ENCODE peak calls at places on chromosome 3, in nine cellular contexts. E is cardiac fibroblast, K is gastrocnemius medialis, R is IMR-90, Y is heart right ventricle, N is sigmoid colon, O is AG04449, I is AG04450, A is stomach. H is an unnamed sample.

GRCh38 chr3:46463120-46463867 is 1.4 kb downstream of the LTF start:
- DNase-seq in R (no peak), N (no peak), K (no peak), Y (peak), O (no peak), E (no peak), I (no peak), A (no peak), H (no peak)

GRCh38 chr3:11749486-11749885 is 97.2 kb downstream of the TAMM41 start:
- DNase-seq in I (no peak), Y (no peak), N (no peak), R (no peak), O (no peak), K (no peak), E (no peak), A (no peak), H (no peak)

GRCh38 chr3:118754614-118755013 is 280.0 kb downstream of the IGSF11 start:
- DNase-seq in O (no peak), I (no peak), Y (no peak), R (no peak), A (no peak), N (no peak), K (no peak), E (no peak), H (no peak)

GRCh38 chr3:54631507-54632280 is 296.2 kb downstream of the LRTM1 start:
- DNase-seq in K (no peak), R (no peak), I (no peak), E (no peak), A (no peak), Y (no peak), O (no peak), N (no peak), H (no peak)

GRCh38 chr3:21668012-21668411 is 83.0 kb downstream of the ZNF385D start:
- DNase-seq in I (no peak), Y (no peak), N (no peak), A (no peak), E (no peak), R (no peak), O (no peak), K (no peak), H (no peak)

GRCh38 chr3:197501496-197501878 is 54.3 kb downstream of the BDH1 start:
- DNase-seq in O (no peak), N (no peak), I (no peak), R (peak), Y (no peak), E (peak), A (no peak), K (no peak), H (no peak)

GRCh38 chr3:108661699-108662098 is 72.2 kb downstream of the DZIP3 start:
- DNase-seq in A (no peak), K (no peak), I (no peak), R (no peak), O (no peak), N (no peak), Y (no peak), E (peak), H (no peak)

GRCh38 chr3:63960048-63960711 is 48.0 kb upstream of the SCAANT1 start:
- DNase-seq in N (no peak), I (no peak), A (peak), Y (no peak), R (peak), O (no peak), E (peak), K (peak), H (no peak)

GRCh38 chr3:89113344-89113743 is 5.9 kb downstream of the EPHA3 start:
- DNase-seq in N (no peak), O (no peak), E (no peak), A (no peak), I (no peak), Y (no peak), K (no peak), R (no peak), H (no peak)

GRCh38 chr3:963755-964154 is 129.1 kb upstream of the CNTN6 start:
- DNase-seq in O (no peak), I (no peak), K (no peak), N (no peak), R (no peak), A (no peak), Y (no peak), E (no peak), H (no peak)

GRCh38 chr3:143329567-143330164 is 210.1 kb downstream of the CHST2 start:
- DNase-seq in E (peak), K (no peak), R (no peak), O (no peak), Y (peak), I (no peak), N (no peak), A (no peak), H (no peak)

GRCh38 chr3:85161544-85161943 is 202.8 kb downstream of the CADM2 start:
- DNase-seq in I (no peak), K (no peak), R (no peak), O (no peak), A (no peak), Y (no peak), N (no peak), E (no peak), H (no peak)

GRCh38 chr3:121918779-121919483 is 24.7 kb downstream of the SLC15A2 start:
- DNase-seq in N (no peak), O (no peak), A (no peak), E (peak), Y (no peak), K (no peak), I (peak), R (peak), H (no peak)

GRCh38 chr3:46389306-46389705 is 17.6 kb downstream of the CCR5AS start:
- DNase-seq in Y (no peak), A (no peak), K (no peak), N (no peak), R (no peak), I (no peak), E (no peak), O (no peak), H (no peak)

GRCh38 chr3:12947504-12948369 is 106.4 kb upstream of the RPL32 start:
- DNase-seq in O (no peak), N (peak), Y (no peak), I (peak), A (peak), K (peak), E (peak), R (peak), H (no peak)

GRCh38 chr3:195802261-195802701 is 9.4 kb downstream of the MUC4 start:
- DNase-seq in E (no peak), I (no peak), R (no peak), Y (no peak), K (no peak), A (no peak), O (no peak), N (peak), H (no peak)

GRCh38 chr3:122926811-122927210 is 100.8 kb downstream of the SEMA5B start:
- DNase-seq in A (no peak), R (no peak), E (no peak), O (no peak), K (no peak), N (no peak), I (no peak), Y (no peak), H (no peak)

GRCh38 chr3:122927726-122928125 is 99.8 kb downstream of the SEMA5B start:
- DNase-seq in K (no peak), E (no peak), A (no peak), N (peak), Y (no peak), I (no peak), R (no peak), O (no peak), H (no peak)

GRCh38 chr3:122929576-122930365 is 97.8 kb downstream of the SEMA5B start:
- DNase-seq in O (no peak), I (no peak), N (peak), A (no peak), Y (no peak), K (no peak), R (no peak), E (no peak), H (no peak)

GRCh38 chr3:122929188-122929465 is 98.4 kb downstream of the SEMA5B start:
- DNase-seq in Y (no peak), K (no peak), I (no peak), O (no peak), A (no peak), N (peak), E (no peak), R (no peak), H (no peak)

DNA sequence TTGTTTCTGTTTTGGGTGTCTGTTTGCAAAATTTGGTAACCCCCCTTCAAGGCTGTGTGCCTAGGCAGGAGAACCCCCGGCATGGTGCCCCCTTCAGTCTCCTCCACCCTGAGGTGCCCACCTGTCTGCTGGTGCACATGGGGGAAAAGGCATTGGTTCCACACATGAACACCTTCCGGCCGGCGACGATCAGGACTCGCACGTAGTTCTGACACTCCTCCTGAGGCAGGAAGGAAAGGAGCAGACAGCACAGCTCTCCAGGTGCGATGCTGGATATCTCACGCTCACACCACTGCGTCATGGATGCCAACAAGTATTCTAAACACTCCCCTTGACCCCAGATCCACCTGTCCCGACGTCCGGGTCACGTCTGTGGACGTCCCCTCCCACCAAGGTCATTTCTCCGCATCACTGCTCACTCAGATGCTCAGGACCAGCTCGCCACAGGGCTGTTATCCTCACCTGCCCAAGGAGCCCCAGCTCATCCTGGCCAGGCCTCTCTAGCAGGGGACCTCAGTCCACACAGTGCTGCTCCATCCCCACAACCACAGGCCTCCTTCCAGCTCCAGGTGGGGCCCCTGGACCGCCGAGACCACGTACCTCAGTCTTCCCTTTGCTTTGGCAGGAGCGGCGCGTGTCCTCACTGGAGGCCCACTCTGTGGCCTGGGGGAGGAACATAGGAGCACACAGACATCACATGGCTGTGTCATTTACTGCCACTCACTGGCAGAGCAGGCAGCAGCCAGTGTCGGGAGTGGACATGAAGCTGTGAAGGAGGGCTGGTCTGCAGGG is 99.0 kb downstream of the SEMA5B start:
- DNase-seq in E (no peak), I (no peak), N (peak), O (no peak), Y (no peak), K (no peak), A (no peak), R (no peak), H (no peak)
- TF ChIP-seq CTCF in E (no peak), I (no peak), N (no peak), O (no peak), Y (no peak), K (no peak), A (no peak), R (no peak), H (no peak)

GRCh38 chr3:149376728-149377407 is 581 bp downstream of the TM4SF1 start:
- DNase-seq in K (no peak), O (no peak), R (peak), Y (peak), N (no peak), A (no peak), I (no peak), E (peak), H (no peak)
- H3K4me3 ChIP-seq in K (peak), O (peak), R (peak), Y (peak), N (peak), A (peak), I (peak), E (peak), H (peak)

DNA sequence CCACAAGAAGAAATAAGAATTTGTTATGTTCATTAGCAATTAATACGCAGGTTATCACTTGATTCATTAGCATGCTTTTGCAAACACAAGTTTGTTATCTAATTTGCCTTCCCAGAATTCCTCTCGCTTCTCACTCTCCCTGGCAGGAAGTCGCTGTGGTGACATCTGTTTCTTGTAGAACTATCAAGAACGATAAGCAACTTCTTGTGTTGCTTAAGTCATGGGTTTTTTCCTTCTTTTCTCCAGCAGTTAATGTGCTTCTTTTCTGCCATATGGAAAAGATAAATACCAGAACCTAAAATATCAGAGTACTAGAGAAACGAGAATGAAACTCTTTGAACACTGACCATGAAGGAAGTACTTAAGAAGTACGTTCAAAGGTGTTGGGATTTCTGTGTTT is 99.8 kb upstream of the CHMP2B start:
- DNase-seq in O (no peak), Y (no peak), K (no peak), N (no peak), A (no peak), I (no peak), E (peak), R (no peak), H (no peak)
- TF ChIP-seq CTCF in O (no peak), Y (no peak), K (no peak), N (no peak), A (no peak), I (no peak), E (no peak), R (no peak), H (no peak)

GRCh38 chr3:103906304-103906703 is 1460.4 kb upstream of the ALCAM start:
- DNase-seq in N (no peak), O (no peak), Y (no peak), R (no peak), E (no peak), K (no peak), A (no peak), I (no peak), H (no peak)

GRCh38 chr3:103909395-103909794 is 1457.3 kb upstream of the ALCAM start:
- DNase-seq in O (no peak), A (no peak), Y (no peak), K (no peak), E (no peak), R (no peak), I (no peak), N (no peak), H (no peak)

GRCh38 chr3:103907567-103907966 is 1459.1 kb upstream of the ALCAM start:
- DNase-seq in A (no peak), Y (no peak), K (no peak), O (no peak), N (no peak), R (no peak), E (no peak), I (no peak), H (no peak)

GRCh38 chr3:103904991-103905390 is 1461.7 kb upstream of the ALCAM start:
- DNase-seq in I (no peak), Y (no peak), O (no peak), E (no peak), K (no peak), A (no peak), R (no peak), N (no peak), H (no peak)

GRCh38 chr3:103906808-103907207 is 1459.9 kb upstream of the ALCAM start:
- DNase-seq in R (no peak), K (no peak), N (no peak), I (no peak), Y (no peak), E (no peak), A (no peak), O (no peak), H (no peak)
- H3K4me3 ChIP-seq in R (no peak), K (no peak), N (no peak), I (no peak), Y (no peak), E (no peak), A (no peak), O (no peak), H (no peak)

GRCh38 chr3:154759966-154760365 is 320.2 kb upstream of the MME start:
- DNase-seq in O (no peak), R (no peak), K (no peak), I (no peak), N (no peak), E (no peak), A (no peak), Y (no peak), H (no peak)

GRCh38 chr3:154753101-154753500 is 323.1 kb upstream of the GPR149 start:
- DNase-seq in N (no peak), K (no peak), I (no peak), E (no peak), A (no peak), O (no peak), R (no peak), Y (no peak), H (no peak)

DNA sequence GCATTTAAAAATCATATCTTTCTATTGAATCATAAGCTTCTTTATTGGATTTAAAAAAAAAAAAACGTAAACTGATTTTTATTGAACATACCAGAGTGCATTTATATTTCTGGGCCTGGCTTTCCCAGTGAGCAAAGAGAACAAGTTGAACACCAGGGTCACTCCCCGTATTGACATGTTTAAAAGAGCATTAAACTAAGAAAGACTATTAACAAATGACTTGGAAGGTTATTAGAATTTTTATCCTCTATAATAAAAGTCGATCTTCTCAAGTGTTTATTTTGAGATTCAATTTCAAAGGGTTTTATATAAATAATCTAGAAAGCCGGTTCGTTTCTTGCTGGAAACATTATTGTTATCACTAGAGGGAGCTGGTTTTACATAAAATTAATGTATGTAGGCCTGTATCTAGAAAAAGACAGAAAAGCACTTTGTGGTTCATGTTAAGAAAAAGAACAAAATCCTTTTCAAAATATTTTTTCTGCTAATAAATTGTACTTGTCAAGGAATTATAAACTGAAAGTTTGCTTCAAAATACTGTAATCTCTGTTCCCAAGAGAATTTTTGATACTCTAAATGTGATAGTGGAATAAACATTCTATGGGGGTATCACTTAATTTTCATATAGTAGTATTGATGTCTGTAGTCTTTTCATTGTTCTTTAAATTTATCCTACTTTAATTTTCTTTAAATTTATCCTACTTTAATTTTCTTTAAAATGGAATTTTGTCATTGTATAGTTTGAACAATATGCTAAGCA is 321.8 kb upstream of the MME start:
- DNase-seq in E (peak), Y (no peak), A (no peak), N (no peak), I (no peak), K (no peak), R (peak), O (no peak), H (peak)
- TF ChIP-seq CTCF in E (peak), Y (peak), A (no peak), N (peak), I (peak), K (peak), R (peak), O (peak), H (peak)

DNA sequence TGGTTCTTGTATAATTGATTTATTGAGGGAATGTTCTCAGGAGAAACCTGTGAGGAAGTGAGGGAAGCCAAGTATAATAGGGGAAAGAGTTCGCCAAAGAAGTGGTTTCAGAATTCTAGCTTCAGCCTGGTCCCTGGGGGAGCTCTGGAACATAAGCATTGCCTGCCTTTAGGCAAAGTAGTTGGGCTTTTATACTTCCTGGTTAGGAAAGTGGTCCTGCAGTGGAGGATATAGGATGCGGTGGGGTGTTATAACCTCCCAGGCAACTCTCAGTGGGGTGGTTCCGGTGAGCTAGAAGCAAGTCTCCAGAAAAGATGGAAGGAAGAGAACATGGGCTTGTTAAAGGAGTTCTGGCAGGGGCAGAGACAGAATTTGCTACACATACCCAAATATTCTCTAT is 22.7 kb upstream of the RBMS3 start:
- DNase-seq in Y (no peak), A (no peak), N (no peak), R (no peak), O (no peak), I (no peak), E (no peak), K (no peak), H (no peak)
- H3K4me3 ChIP-seq in Y (no peak), A (no peak), N (no peak), R (no peak), O (no peak), I (no peak), E (no peak), K (no peak), H (no peak)

DNA sequence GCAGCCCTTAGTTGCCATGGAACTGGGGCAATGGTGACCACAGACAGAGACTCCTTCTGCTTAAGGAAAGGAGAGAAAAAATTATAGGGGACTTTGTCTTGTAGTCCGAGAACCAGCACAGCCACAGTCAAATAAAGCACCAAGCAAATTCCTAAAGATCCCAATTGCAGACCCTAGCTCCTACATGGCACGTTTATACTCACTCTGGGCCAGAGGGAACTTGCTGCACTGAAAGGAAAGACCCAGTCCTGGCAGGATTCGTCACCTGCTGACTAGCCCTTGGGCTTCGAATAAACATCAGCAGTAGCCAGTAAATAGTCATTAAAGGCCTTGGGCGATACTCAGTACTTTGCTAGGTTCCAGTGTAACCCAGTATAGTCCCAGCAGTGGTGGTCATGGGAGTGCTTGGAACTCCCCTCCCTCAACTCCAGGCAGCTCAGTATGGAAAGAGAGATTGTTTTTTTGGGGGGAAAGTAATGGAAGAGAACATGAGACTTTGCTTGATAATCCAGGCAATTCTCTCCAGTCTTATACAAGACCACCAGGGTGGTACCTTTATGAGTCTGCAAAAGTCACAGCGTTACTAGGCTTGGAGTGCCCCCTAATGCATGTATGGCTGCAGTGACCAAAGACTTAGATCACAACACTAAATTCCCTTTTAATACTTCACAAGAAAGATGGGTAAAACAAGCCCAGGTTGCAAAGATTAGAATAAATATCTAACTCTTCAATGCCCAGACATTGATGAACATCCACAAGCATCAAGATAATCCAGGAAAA is 66.4 kb upstream of the AGTR1 start:
- DNase-seq in O (no peak), K (no peak), N (no peak), Y (no peak), R (no peak), A (no peak), I (no peak), E (peak), H (no peak)
- TF ChIP-seq CTCF in O (peak), K (no peak), N (peak), Y (no peak), R (peak), A (no peak), I (peak), E (peak), H (peak)

GRCh38 chr3:116065496-116065895 is 379.8 kb downstream of the LSAMP start:
- DNase-seq in A (no peak), Y (no peak), O (no peak), R (no peak), I (no peak), K (no peak), N (no peak), E (no peak), H (no peak)

GRCh38 chr3:116064646-116065045 is 380.6 kb downstream of the LSAMP start:
- DNase-seq in R (peak), I (no peak), A (no peak), K (no peak), E (no peak), O (no peak), Y (no peak), N (no peak), H (no peak)

GRCh38 chr3:116070102-116070501 is 375.2 kb downstream of the LSAMP start:
- DNase-seq in R (no peak), I (no peak), O (no peak), Y (no peak), E (no peak), A (no peak), N (no peak), K (no peak), H (no peak)

GRCh38 chr3:116069024-116069423 is 376.3 kb downstream of the LSAMP start:
- DNase-seq in O (no peak), E (no peak), N (no peak), Y (no peak), K (no peak), A (no peak), R (no peak), I (no peak), H (no peak)

GRCh38 chr3:116067275-116067674 is 378.0 kb downstream of the LSAMP start:
- DNase-seq in E (no peak), A (no peak), Y (no peak), N (no peak), I (no peak), O (no peak), K (no peak), R (no peak), H (no peak)
- H3K4me3 ChIP-seq in E (no peak), A (no peak), Y (no peak), N (no peak), I (no peak), O (no peak), K (no peak), R (no peak), H (no peak)